ENCODE peak calls at places on chromosomes 12 and 14, in four cellular contexts. E is HS-5; S is GM06990; Z is stimulated activated CD4-positive, alpha-beta T cell treated with anti-CD3 and anti-CD28 coated beads, Interleukin-4, amount 100 ng/mL, for 48 hours. C is an unnamed sample.

GRCh38 chr12:50537538-50537919 is 32.7 kb downstream of the DIP2B start:
- DNase-seq in E (peak; percentile 78), S (no peak), Z (no peak), C (no peak)

GRCh38 chr12:63068857-63069442 is 82.1 kb downstream of the AVPR1A start:
- DNase-seq in Z (no peak), S (no peak), E (peak; percentile 56), C (no peak)

GRCh38 chr12:53599579-53599978 is 26.6 kb downstream of the ATF7 start:
- DNase-seq in E (no peak), Z (no peak), S (no peak), C (no peak)

GRCh38 chr12:58671196-58671595 is 249.1 kb downstream of the LRIG3 start:
- DNase-seq in Z (no peak), E (no peak), S (no peak), C (no peak)

GRCh38 chr12:77746108-77746507 is 84.6 kb upstream of the NAV3 start:
- DNase-seq in E (no peak), S (peak; percentile 58), Z (no peak), C (no peak)

GRCh38 chr14:26204954-26205479 is 392.8 kb downstream of the NOVA1 start:
- DNase-seq in E (no peak), S (no peak), Z (no peak), C (peak; percentile 18)

GRCh38 chr14:104135121-104135903 is 3.1 kb upstream of the KIF26A start:
- DNase-seq in E (no peak), S (no peak), Z (no peak), C (no peak)

GRCh38 chr12:63968685-63969084 is 124.2 kb downstream of the SRGAP1 start:
- DNase-seq in S (no peak), E (no peak), Z (no peak), C (no peak)

GRCh38 chr12:105617141-105617540 is 286.6 kb downstream of the C12orf75 start:
- DNase-seq in S (no peak), E (no peak), Z (no peak), C (no peak)

GRCh38 chr14:57355081-57355480 is 35.3 kb upstream of the NAA30 start:
- DNase-seq in E (no peak), S (no peak), Z (no peak), C (no peak)

GRCh38 chr12:95225645-95226212 is 8.1 kb downstream of the VEZT start:
- DNase-seq in S (no peak), E (no peak), Z (no peak), C (no peak)

GRCh38 chr12:76029982-76030377 is 1.6 kb downstream of the PHLDA1 start:
- DNase-seq in E (no peak), S (peak; percentile 16), Z (peak; percentile 10), C (no peak)

GRCh38 chr12:6241495-6241894 is 41.3 kb downstream of the CD9 start:
- DNase-seq in Z (no peak), E (no peak), S (no peak), C (peak; percentile 86)

GRCh38 chr12:90969851-90970250 is 14.9 kb upstream of the CCER1 start:
- DNase-seq in E (no peak), Z (no peak), S (no peak), C (no peak)

GRCh38 chr12:105978276-105978675 is 160.5 kb downstream of the NUAK1 start:
- DNase-seq in S (no peak), Z (no peak), E (no peak), C (no peak)

GRCh38 chr14:24439830-24440605 is 2.6 kb downstream of the SDR39U1 start:
- DNase-seq in Z (no peak), E (no peak), S (no peak), C (no peak)

GRCh38 chr12:15924956-15925355 is 13.8 kb downstream of the DERA start:
- DNase-seq in Z (no peak), E (no peak), S (no peak), C (no peak)

GRCh38 chr14:61950340-61950739 is 188.1 kb downstream of the SNAPC1 start:
- DNase-seq in Z (no peak), E (no peak), S (no peak), C (no peak)

GRCh38 chr12:13499008-13499407 is 302.5 kb downstream of the EMP1 start:
- DNase-seq in E (no peak), Z (no peak), S (no peak), C (no peak)

GRCh38 chr14:72961579-72962335 is 35.5 kb downstream of the DCAF4 start:
- DNase-seq in Z (no peak), E (no peak), S (no peak), C (no peak)

GRCh38 chr14:40240456-40240855 is 808.2 kb upstream of the FBXO33 start:
- DNase-seq in Z (no peak), S (no peak), E (no peak), C (no peak)

GRCh38 chr14:59354666-59355065 is 110.5 kb downstream of the GPR135 start:
- DNase-seq in Z (no peak), E (peak; percentile 73), S (no peak), C (no peak)

GRCh38 chr12:131894981-131895639 is 688 bp downstream of the ULK1 start:
- DNase-seq in S (peak; percentile 39), Z (no peak), E (no peak), C (peak; percentile 31)

GRCh38 chr14:62468946-62469345 is 576.3 kb downstream of the KCNH5 start:
- DNase-seq in E (no peak), S (no peak), Z (no peak), C (no peak)

GRCh38 chr12:130878193-130879185 is 6.6 kb downstream of the RAN start:
- DNase-seq in S (no peak), E (no peak), Z (no peak), C (no peak)

GRCh38 chr12:67019070-67019469 is 250.1 kb upstream of the CAND1 start:
- DNase-seq in S (no peak), E (no peak), Z (no peak), C (no peak)

GRCh38 chr12:14993537-14994266 is 20.9 kb downstream of the PDE6H start:
- DNase-seq in E (peak; percentile 38), Z (no peak), S (no peak), C (no peak)

GRCh38 chr12:71315328-71315960 is 124.2 kb upstream of the LGR5 start:
- DNase-seq in Z (no peak), S (no peak), E (no peak), C (no peak)

GRCh38 chr12:81573228-81573627 is 185.9 kb downstream of the PPFIA2 start:
- DNase-seq in S (no peak), E (peak; percentile 18), Z (no peak), C (no peak)

GRCh38 chr12:6313326-6313940 is 3.0 kb downstream of the PLEKHG6 start:
- DNase-seq in E (no peak), Z (no peak), S (no peak), C (no peak)

GRCh38 chr12:89325495-89325894 is 26.8 kb downstream of the DUSP6 start:
- DNase-seq in S (no peak), E (no peak), Z (no peak), C (no peak)

GRCh38 chr12:62683724-62684501 is 217.3 kb downstream of the MON2 start:
- DNase-seq in E (no peak), Z (no peak), S (no peak), C (peak; percentile 17)

GRCh38 chr12:68565391-68565903 is 45.3 kb upstream of the RAP1B start:
- DNase-seq in E (peak; percentile 88), Z (no peak), S (no peak), C (no peak)

GRCh38 chr12:14280921-14281320 is 84.6 kb upstream of the ATF7IP start:
- DNase-seq in E (no peak), Z (no peak), S (peak; percentile 78), C (no peak)

GRCh38 chr14:93114068-93114710 is 1.5 kb downstream of the ITPK1 start:
- DNase-seq in S (no peak), Z (no peak), E (no peak), C (no peak)

GRCh38 chr12:131090254-131091210 is 136.8 kb downstream of the ADGRD1 start:
- DNase-seq in S (no peak), E (no peak), Z (no peak), C (peak; percentile 4)

GRCh38 chr12:98334768-98335167 is 180.6 kb upstream of the TMPO start:
- DNase-seq in E (no peak), Z (no peak), S (no peak), C (no peak)

GRCh38 chr12:11718768-11719253 is 69.3 kb downstream of the ETV6 start:
- DNase-seq in E (peak; percentile 60), Z (no peak), S (no peak), C (no peak)

GRCh38 chr14:68918612-68919011 is 60.5 kb downstream of the ACTN1 start:
- DNase-seq in E (no peak), Z (no peak), S (no peak), C (no peak)